ENCODE peak calls at places on chromosomes 7 and 10, in nine cellular contexts. K is mammary epithelial cell; E is pancreas; S is cardiac muscle cell; L is keratinocyte; P is CD4-positive, alpha-beta T cell; O is heart right ventricle; U is brain microvascular endothelial cell; V is neural progenitor cell. G is an unnamed sample.

GRCh38 chr7:132407764-132408163 is 168.5 kb downstream of the PLXNA4 start:
- DNase-seq in E (no peak), P (no peak), V (no peak), S (no peak), K (no peak), O (no peak), L (no peak), U (no peak), G (no peak)

GRCh38 chr10:30047924-30048531 is 11.4 kb downstream of the JCAD start:
- DNase-seq in K (no peak), P (peak), U (no peak), V (no peak), E (no peak), L (no peak), S (no peak), O (no peak), G (no peak)

GRCh38 chr7:48691788-48692187 is 232.6 kb upstream of the CDC14C start:
- DNase-seq in U (no peak), E (no peak), S (no peak), P (no peak), L (no peak), K (no peak), O (no peak), V (no peak), G (no peak)

GRCh38 chr7:47071866-47072265 is 510.0 kb downstream of the TNS3 start:
- DNase-seq in U (no peak), L (no peak), P (no peak), K (no peak), O (no peak), E (no peak), V (no peak), S (no peak), G (no peak)

GRCh38 chr7:154914580-154915380 is 88.1 kb downstream of the PAXIP1 start:
- DNase-seq in V (no peak), E (no peak), O (no peak), S (no peak), U (no peak), P (no peak), L (no peak), K (no peak), G (no peak)

GRCh38 chr10:79483948-79484347 is 28.4 kb upstream of the EIF5AL1 start:
- DNase-seq in S (no peak), O (peak), V (no peak), L (no peak), K (no peak), P (no peak), U (no peak), E (peak), G (no peak)

GRCh38 chr10:110336111-110336721 is 31.5 kb upstream of the SMNDC1 start:
- DNase-seq in L (peak), U (peak), V (peak), S (peak), P (no peak), O (no peak), K (peak), E (no peak), G (no peak)

GRCh38 chr10:33381897-33382578 is 47.6 kb upstream of the NRP1 start:
- DNase-seq in S (no peak), E (no peak), O (no peak), V (peak), K (no peak), P (no peak), L (no peak), U (no peak), G (no peak)

GRCh38 chr7:152173372-152174070 is 148.0 kb downstream of the GALNT11 start:
- DNase-seq in P (no peak), O (no peak), E (no peak), V (no peak), K (no peak), L (no peak), U (no peak), S (no peak), G (no peak)

GRCh38 chr7:104956753-104957450 is 57.1 kb upstream of the KMT2E start:
- DNase-seq in L (no peak), S (no peak), E (no peak), U (peak), V (no peak), K (peak), P (no peak), O (no peak), G (no peak)

GRCh38 chr10:67017218-67017617 is 91.4 kb downstream of the LRRTM3 start:
- DNase-seq in V (no peak), U (no peak), K (peak), S (no peak), O (no peak), P (no peak), E (no peak), L (no peak), G (no peak)

DNA sequence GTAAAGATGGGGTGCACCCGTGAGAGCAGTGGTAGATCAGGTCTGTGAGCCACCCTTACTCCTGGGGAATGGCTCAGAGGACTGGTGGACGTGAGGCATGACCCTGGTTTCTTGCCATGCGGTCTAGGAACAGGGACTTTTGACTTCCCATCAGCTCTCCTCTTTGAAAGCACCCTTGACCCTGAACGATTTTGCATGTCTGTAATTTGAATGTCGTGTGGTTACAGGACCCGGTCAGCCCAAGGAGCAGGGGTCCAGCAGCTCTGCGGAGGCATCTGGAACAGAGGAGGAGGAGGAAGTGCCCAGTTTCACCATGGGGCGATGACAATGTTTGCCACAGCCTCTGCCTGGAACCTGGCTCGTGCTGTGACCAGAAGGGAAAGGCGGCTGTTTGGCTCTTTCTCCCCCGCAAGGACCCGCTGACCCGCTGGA is 8.6 kb upstream of the ORAI2 start:
- DNase-seq in S (no peak), K (no peak), L (no peak), V (no peak), P (no peak), E (no peak), O (no peak), U (no peak), G (peak)
- H3K27ac ChIP-seq in S (no peak), K (no peak), L (no peak), V (no peak), P (peak), E (no peak), O (no peak), U (no peak), G (peak)

GRCh38 chr7:101244385-101245146 is at the start of gene FIS1:
- DNase-seq in L (no peak), S (peak), V (peak), E (peak), O (peak), P (peak), U (peak), K (peak), G (peak)
- TF ChIP-seq CTCF in L (no peak), S (no peak), V (peak), E (peak), O (peak), P (peak), U (peak), K (no peak), G (peak)

GRCh38 chr7:157930926-157931466 is 594.2 kb downstream of the DNAJB6 start:
- DNase-seq in V (no peak), L (no peak), S (no peak), U (no peak), P (no peak), K (no peak), E (no peak), O (no peak), G (no peak)
- H3K27ac ChIP-seq in V (no peak), L (no peak), S (no peak), U (no peak), P (no peak), K (no peak), E (no peak), O (no peak), G (no peak)

GRCh38 chr10:5977471-5978370 is at the start of gene IL15RA:
- DNase-seq in U (peak), L (peak), S (peak), V (peak), P (peak), K (peak), E (peak), O (peak), G (peak)
- TF ChIP-seq CTCF in U (no peak), L (peak), S (no peak), V (peak), P (no peak), K (peak), E (no peak), O (peak), G (peak)

DNA sequence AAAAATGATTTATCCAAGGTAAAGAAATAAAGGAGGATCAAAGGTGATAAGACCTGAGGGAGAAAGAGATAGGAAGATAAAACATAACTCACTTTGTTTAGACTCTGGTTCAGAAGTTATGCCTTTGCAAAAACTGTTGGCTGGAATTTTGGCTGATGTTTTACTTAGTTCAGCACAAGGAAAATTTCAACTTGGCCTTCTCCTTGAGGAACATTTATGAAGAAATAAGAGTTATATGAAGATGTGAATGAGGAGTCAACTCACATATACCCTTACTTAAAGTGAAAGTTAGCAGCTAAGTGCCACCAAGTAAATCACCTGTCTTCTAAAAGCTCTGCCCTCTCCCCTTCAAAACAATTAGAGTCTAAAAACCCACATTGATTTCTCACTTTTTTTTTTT is 39.7 kb upstream of the COL1A2 start:
- DNase-seq in U (no peak), V (no peak), S (no peak), E (no peak), K (no peak), O (no peak), L (no peak), P (no peak), G (no peak)
- H3K27ac ChIP-seq in U (no peak), V (no peak), S (no peak), E (no peak), K (no peak), O (no peak), L (no peak), P (no peak), G (no peak)

GRCh38 chr10:48931188-48931587 is 8.5 kb downstream of the LRRC18 start:
- DNase-seq in S (peak), E (no peak), K (no peak), U (no peak), L (no peak), P (no peak), O (no peak), V (peak), G (no peak)
- TF ChIP-seq CTCF in S (no peak), E (no peak), K (no peak), U (no peak), L (no peak), P (no peak), O (no peak), V (no peak), G (no peak)

GRCh38 chr10:97462309-97462708 is 16.3 kb downstream of the ZDHHC16 start:
- DNase-seq in P (no peak), V (no peak), S (no peak), U (no peak), O (no peak), L (no peak), E (no peak), K (no peak), G (no peak)

GRCh38 chr10:97466755-97467154 is 20.8 kb downstream of the ZDHHC16 start:
- DNase-seq in K (peak), O (no peak), V (no peak), E (no peak), P (no peak), U (no peak), L (no peak), S (no peak), G (no peak)

GRCh38 chr10:97463363-97464132 is 17.6 kb downstream of the ZDHHC16 start:
- DNase-seq in S (peak), U (peak), E (peak), V (peak), O (peak), P (peak), K (peak), L (no peak), G (no peak)

GRCh38 chr10:97465982-97466381 is 20.0 kb downstream of the ZDHHC16 start:
- DNase-seq in S (no peak), V (no peak), E (no peak), L (no peak), P (no peak), K (no peak), O (no peak), U (no peak), G (no peak)

DNA sequence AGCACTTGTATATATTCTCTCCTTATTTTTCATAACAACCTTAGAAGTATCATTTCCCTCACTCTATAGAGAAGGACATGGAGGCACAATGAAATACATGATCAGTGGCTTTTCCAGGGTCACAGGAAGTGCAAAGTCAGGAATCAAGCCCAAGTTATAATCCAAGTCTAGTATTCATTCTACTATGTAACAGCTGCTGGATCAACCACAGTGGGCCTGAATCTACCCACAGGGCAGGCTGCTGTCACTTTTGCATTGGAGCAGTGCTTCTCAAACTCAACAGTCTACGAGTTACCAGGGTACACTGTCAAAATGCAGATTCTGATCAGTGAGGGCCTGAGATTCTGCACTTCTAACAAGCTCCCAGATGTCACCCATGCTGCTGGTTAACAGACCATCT is 18.3 kb downstream of the ZDHHC16 start:
- DNase-seq in P (no peak), L (no peak), E (no peak), U (no peak), O (no peak), K (no peak), S (no peak), V (no peak), G (no peak)
- H3K27ac ChIP-seq in P (no peak), L (peak), E (no peak), U (no peak), O (peak), K (no peak), S (peak), V (no peak), G (peak)

GRCh38 chr7:107982918-107983389 is 20.0 kb downstream of the LAMB1 start:
- DNase-seq in O (peak), K (no peak), U (no peak), V (no peak), P (no peak), L (no peak), S (no peak), E (no peak), G (no peak)
- TF ChIP-seq CTCF in O (peak), K (peak), U (peak), V (peak), P (no peak), L (peak), S (peak), E (no peak), G (peak)

GRCh38 chr7:134856141-134856540 is 76.7 kb downstream of the CALD1 start:
- DNase-seq in O (no peak), E (no peak), K (no peak), L (no peak), P (no peak), S (no peak), V (no peak), U (no peak), G (no peak)
- H3K27ac ChIP-seq in O (peak), E (peak), K (no peak), L (no peak), P (no peak), S (no peak), V (no peak), U (peak), G (no peak)

G was measured in lower lobe of right lung.